ENCODE peak calls at places on chromosome 5, in five cellular contexts. O, B, X, U and G are unnamed samples.

GRCh38 chr5:78615697-78616096 is 32.9 kb downstream of the LHFPL2 start:
- DNase-seq in U (no peak), B (no peak), X (no peak), O (peak; percentile 68), G (peak; percentile 30)

GRCh38 chr5:137633896-137634295 is 102.0 kb downstream of the KLHL3 start:
- DNase-seq in U (no peak), O (no peak), B (no peak), X (no peak), G (no peak)

GRCh38 chr5:66513130-66513529 is 83.1 kb upstream of the MAST4 start:
- DNase-seq in B (no peak), X (no peak), U (no peak), O (no peak), G (no peak)

GRCh38 chr5:66609615-66610014 is 13.4 kb downstream of the MAST4 start:
- DNase-seq in U (no peak), X (no peak), O (no peak), B (no peak), G (no peak)

GRCh38 chr5:115884704-115885103 is 43.0 kb downstream of the AP3S1 start:
- DNase-seq in O (no peak), U (no peak), X (no peak), B (no peak), G (no peak)

GRCh38 chr5:153767221-153768218 is 271.2 kb downstream of the FAM114A2 start:
- DNase-seq in U (no peak), X (no peak), O (no peak), B (no peak), G (no peak)

GRCh38 chr5:102152906-102153787 is 142.9 kb downstream of the SLCO4C1 start:
- DNase-seq in O (no peak), X (peak; percentile 22), U (no peak), B (no peak), G (no peak)

GRCh38 chr5:1836176-1836890 is 35.1 kb downstream of the NDUFS6 start:
- DNase-seq in O (no peak), X (no peak), B (no peak), U (peak; percentile 56), G (no peak)

GRCh38 chr5:52870448-52870847 is 82.7 kb downstream of the ITGA1 start:
- DNase-seq in U (peak; percentile 62), O (no peak), B (no peak), X (peak; percentile 58), G (no peak)

GRCh38 chr5:74589204-74590056 is 51.1 kb downstream of the ENC1 start:
- DNase-seq in O (no peak), U (no peak), X (no peak), B (no peak), G (no peak)

GRCh38 chr5:116046823-116047222 is 14.6 kb downstream of the ARL14EPL start:
- DNase-seq in B (no peak), X (no peak), O (no peak), U (no peak), G (no peak)

GRCh38 chr5:143279698-143280097 is 123.8 kb downstream of the NR3C1 start:
- DNase-seq in B (no peak), X (no peak), U (no peak), O (peak; percentile 53), G (no peak)

GRCh38 chr5:140806834-140807775 is at the start of gene PCDHA4:
- DNase-seq in B (no peak), O (no peak), U (peak; percentile 73), X (peak; percentile 73), G (no peak)
- TF ChIP-seq CTCF in B (peak; percentile 30), O (no peak), U (peak; percentile 34), X (peak; percentile 49), G (peak; percentile 45)

DNA sequence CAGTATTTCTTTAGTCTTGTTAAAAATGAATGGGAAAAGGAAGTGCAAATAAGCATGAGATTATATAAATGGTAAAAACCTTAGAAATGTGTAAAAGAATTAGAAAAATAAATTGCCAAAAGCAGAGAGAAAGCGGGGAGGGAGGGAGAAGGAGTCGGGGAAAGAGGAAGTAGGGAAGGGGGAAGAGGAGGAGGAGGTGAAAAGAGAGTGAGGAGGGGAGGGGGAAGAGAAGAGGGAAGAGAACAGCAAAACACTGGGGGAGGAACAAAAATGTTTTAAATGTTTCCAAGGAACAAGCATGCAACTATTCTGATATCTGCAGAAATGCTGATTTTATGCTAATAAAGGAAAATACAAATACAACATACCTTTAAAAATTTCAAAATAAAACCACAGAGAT is 317.5 kb downstream of the PIK3R1 start:
- DNase-seq in O (no peak), B (no peak), X (no peak), U (no peak), G (no peak)
- TF ChIP-seq CTCF in O (no peak), B (no peak), X (no peak), U (no peak), G (no peak)

GRCh38 chr5:31531888-31532710 is at the start of the genes C5orf22 and DROSHA:
- DNase-seq in U (peak; percentile 98), B (peak; percentile 91), O (peak; percentile 95), X (peak; percentile 96), G (peak; percentile 93)
- TF ChIP-seq CTCF in U (peak; percentile 9), B (peak; percentile 20), O (no peak), X (no peak), G (peak; percentile 54)

GRCh38 chr5:94893404-94894145 is 275.1 kb downstream of the SLF1 start:
- DNase-seq in U (no peak), B (no peak), O (peak; percentile 4), X (no peak), G (peak; percentile 13)
- TF ChIP-seq CTCF in U (peak; percentile 31), B (peak; percentile 45), O (peak; percentile 38), X (peak; percentile 57), G (peak; percentile 68)

GRCh38 chr5:36398137-36398536 is 96.4 kb upstream of the RANBP3L start:
- DNase-seq in B (no peak), X (no peak), U (no peak), O (peak; percentile 17), G (peak; percentile 57)
- TF ChIP-seq CTCF in B (peak; percentile 31), X (peak; percentile 38), U (peak; percentile 57), O (peak; percentile 17), G (peak; percentile 71)

DNA sequence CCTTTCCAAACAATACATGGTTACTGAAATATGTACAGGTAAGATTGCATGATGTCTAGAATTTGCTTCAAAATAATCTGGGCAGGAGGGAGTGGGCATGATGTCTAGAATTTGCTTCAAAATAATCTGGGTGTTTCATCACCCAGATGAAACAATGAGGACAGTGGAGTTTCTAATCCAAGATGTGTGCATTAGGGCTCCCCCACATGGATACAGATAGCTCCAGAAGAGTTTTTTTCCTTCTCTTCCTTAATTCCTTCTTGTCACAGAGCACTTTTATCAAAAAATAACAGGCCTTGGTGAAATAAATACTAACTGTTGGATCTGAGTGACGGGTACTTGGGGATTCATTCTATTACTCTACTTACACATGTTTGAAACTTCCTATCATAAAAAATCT is 14.9 kb downstream of the ATOX1 start:
- DNase-seq in X (no peak), B (no peak), U (no peak), O (peak; percentile 38), G (no peak)
- TF ChIP-seq CTCF in X (no peak), B (no peak), U (no peak), O (peak; percentile 14), G (no peak)

DNA sequence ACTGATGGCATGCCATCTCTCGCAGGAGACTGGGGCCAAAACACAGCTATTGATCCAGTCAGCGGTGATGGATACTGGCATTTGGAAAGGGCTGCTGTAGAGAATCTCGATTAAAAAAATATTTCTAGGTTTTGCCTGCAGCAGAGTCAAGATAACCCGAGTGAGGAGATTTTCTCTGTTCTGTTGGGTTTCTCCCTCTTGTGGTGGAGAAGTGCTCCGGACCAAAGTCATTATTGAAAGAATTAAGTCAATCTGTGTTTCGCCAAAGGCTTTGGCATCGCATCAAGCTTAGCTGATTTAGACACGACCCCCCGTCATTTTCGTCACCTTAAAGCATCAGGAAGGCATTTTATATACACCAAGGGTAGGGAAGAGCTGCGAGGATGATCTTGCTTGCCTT is 97.2 kb upstream of the IRX2 start:
- DNase-seq in B (no peak), O (no peak), X (no peak), U (no peak), G (no peak)
- TF ChIP-seq CTCF in B (no peak), O (no peak), X (no peak), U (no peak), G (peak; percentile 41)

GRCh38 chr5:124263680-124264491 is 482.6 kb downstream of the ZNF608 start:
- DNase-seq in B (no peak), U (no peak), X (peak; percentile 3), O (no peak), G (no peak)
- TF ChIP-seq CTCF in B (no peak), U (no peak), X (no peak), O (no peak), G (no peak)

GRCh38 chr5:117788596-117788995 is 1199.8 kb downstream of the DTWD2 start:
- DNase-seq in X (no peak), U (no peak), O (peak; percentile 31), B (no peak), G (no peak)
- TF ChIP-seq CTCF in X (no peak), U (no peak), O (no peak), B (no peak), G (no peak)